ENCODE peak calls at places on chromosome 3, in seven cellular contexts. One of them, this sample, is unnamed.

GRCh38 chr3:111943533-111943932 is 35.3 kb upstream of the ABHD10 start:
- ATAC-seq in RWPE2: peak
- ATAC-seq in gastroesophageal sphincter: no peak
- ATAC-seq in foreskin keratinocyte: no peak
- ATAC-seq in aorta: no peak
- ATAC-seq in lower lobe of right lung: no peak
- ATAC-seq in lung: no peak
- ATAC-seq in this sample: no peak

GRCh38 chr3:182913889-182914288 is 66.4 kb downstream of the DCUN1D1 start:
- ATAC-seq in RWPE2: no peak
- ATAC-seq in gastroesophageal sphincter: no peak
- ATAC-seq in foreskin keratinocyte: no peak
- ATAC-seq in aorta: no peak
- ATAC-seq in lower lobe of right lung: no peak
- ATAC-seq in lung: no peak
- ATAC-seq in this sample: peak

GRCh38 chr3:113063126-113063894 is 72.5 kb downstream of the GTPBP8 start:
- ATAC-seq in RWPE2: peak
- ATAC-seq in gastroesophageal sphincter: no peak
- ATAC-seq in foreskin keratinocyte: peak
- ATAC-seq in aorta: no peak
- ATAC-seq in lower lobe of right lung: no peak
- ATAC-seq in lung: no peak
- ATAC-seq in this sample: peak

GRCh38 chr3:118526758-118527526 is 507.7 kb downstream of the IGSF11 start:
- ATAC-seq in RWPE2: peak
- ATAC-seq in gastroesophageal sphincter: no peak
- ATAC-seq in foreskin keratinocyte: no peak
- ATAC-seq in aorta: no peak
- ATAC-seq in lower lobe of right lung: no peak
- ATAC-seq in lung: no peak
- ATAC-seq in this sample: no peak

GRCh38 chr3:79551325-79551892 is 216.4 kb downstream of the ROBO1 start:
- ATAC-seq in RWPE2: no peak
- ATAC-seq in gastroesophageal sphincter: no peak
- ATAC-seq in foreskin keratinocyte: no peak
- ATAC-seq in aorta: no peak
- ATAC-seq in lower lobe of right lung: no peak
- ATAC-seq in lung: no peak
- ATAC-seq in this sample: no peak

GRCh38 chr3:103059481-103059880 is 624.7 kb downstream of the ZPLD1 start:
- ATAC-seq in RWPE2: no peak
- ATAC-seq in gastroesophageal sphincter: no peak
- ATAC-seq in foreskin keratinocyte: no peak
- ATAC-seq in aorta: no peak
- ATAC-seq in lower lobe of right lung: no peak
- ATAC-seq in lung: no peak
- ATAC-seq in this sample: no peak

GRCh38 chr3:149678365-149678948 is 20.6 kb upstream of the WWTR1 start:
- ATAC-seq in RWPE2: peak
- ATAC-seq in gastroesophageal sphincter: no peak
- ATAC-seq in foreskin keratinocyte: peak
- ATAC-seq in aorta: no peak
- ATAC-seq in lower lobe of right lung: no peak
- ATAC-seq in lung: no peak
- ATAC-seq in this sample: no peak

GRCh38 chr3:86175051-86175536 is 815.9 kb downstream of the VGLL3 start:
- ATAC-seq in RWPE2: no peak
- ATAC-seq in gastroesophageal sphincter: no peak
- ATAC-seq in foreskin keratinocyte: no peak
- ATAC-seq in aorta: no peak
- ATAC-seq in lower lobe of right lung: no peak
- ATAC-seq in lung: no peak
- ATAC-seq in this sample: no peak

GRCh38 chr3:107687182-107687581 is 164.4 kb downstream of the BBX start:
- ATAC-seq in RWPE2: no peak
- ATAC-seq in gastroesophageal sphincter: no peak
- ATAC-seq in foreskin keratinocyte: no peak
- ATAC-seq in aorta: no peak
- ATAC-seq in lower lobe of right lung: no peak
- ATAC-seq in lung: no peak
- ATAC-seq in this sample: no peak

GRCh38 chr3:39809995-39810595 is 686 bp downstream of the MYRIP start:
- ATAC-seq in RWPE2: peak
- ATAC-seq in gastroesophageal sphincter: no peak
- ATAC-seq in foreskin keratinocyte: peak
- ATAC-seq in aorta: peak
- ATAC-seq in lower lobe of right lung: peak
- ATAC-seq in lung: no peak
- ATAC-seq in this sample: peak

GRCh38 chr3:70999730-71000129 is 583.8 kb downstream of the FOXP1 start:
- ATAC-seq in RWPE2: peak
- ATAC-seq in gastroesophageal sphincter: peak
- ATAC-seq in foreskin keratinocyte: peak
- ATAC-seq in aorta: no peak
- ATAC-seq in lower lobe of right lung: peak
- ATAC-seq in lung: no peak
- ATAC-seq in this sample: peak

GRCh38 chr3:188446791-188447190 is 292.8 kb downstream of the LPP start:
- ATAC-seq in RWPE2: no peak
- ATAC-seq in gastroesophageal sphincter: no peak
- ATAC-seq in foreskin keratinocyte: no peak
- ATAC-seq in aorta: no peak
- ATAC-seq in lower lobe of right lung: no peak
- ATAC-seq in lung: no peak
- ATAC-seq in this sample: no peak

GRCh38 chr3:142596726-142597088 is 514 bp downstream of the PLS1 start:
- ATAC-seq in RWPE2: no peak
- ATAC-seq in gastroesophageal sphincter: no peak
- ATAC-seq in foreskin keratinocyte: no peak
- ATAC-seq in aorta: no peak
- ATAC-seq in lower lobe of right lung: no peak
- ATAC-seq in lung: no peak
- ATAC-seq in this sample: no peak

GRCh38 chr3:119924111-119925094 is 142.5 kb downstream of the NR1I2 start:
- ATAC-seq in RWPE2: peak
- ATAC-seq in gastroesophageal sphincter: no peak
- ATAC-seq in foreskin keratinocyte: no peak
- ATAC-seq in aorta: no peak
- ATAC-seq in lower lobe of right lung: no peak
- ATAC-seq in lung: no peak
- ATAC-seq in this sample: no peak

GRCh38 chr3:47418167-47419082 is 37.6 kb downstream of the PTPN23 start:
- ATAC-seq in RWPE2: no peak
- ATAC-seq in gastroesophageal sphincter: no peak
- ATAC-seq in foreskin keratinocyte: peak
- ATAC-seq in aorta: no peak
- ATAC-seq in lower lobe of right lung: no peak
- ATAC-seq in lung: no peak
- ATAC-seq in this sample: no peak

GRCh38 chr3:193439423-193439822 is 60.9 kb upstream of the ATP13A5 start:
- ATAC-seq in RWPE2: no peak
- ATAC-seq in gastroesophageal sphincter: no peak
- ATAC-seq in foreskin keratinocyte: no peak
- ATAC-seq in aorta: no peak
- ATAC-seq in lower lobe of right lung: no peak
- ATAC-seq in lung: no peak
- ATAC-seq in this sample: no peak

GRCh38 chr3:53859178-53859577 is 12.8 kb downstream of the IL17RB start:
- ATAC-seq in RWPE2: no peak
- ATAC-seq in gastroesophageal sphincter: no peak
- ATAC-seq in foreskin keratinocyte: no peak
- ATAC-seq in aorta: no peak
- ATAC-seq in lower lobe of right lung: no peak
- ATAC-seq in lung: no peak
- ATAC-seq in this sample: no peak

GRCh38 chr3:72698154-72698917 is 149.9 kb downstream of the SHQ1 start:
- ATAC-seq in RWPE2: no peak
- ATAC-seq in gastroesophageal sphincter: no peak
- ATAC-seq in foreskin keratinocyte: no peak
- ATAC-seq in aorta: no peak
- ATAC-seq in lower lobe of right lung: no peak
- ATAC-seq in lung: no peak
- ATAC-seq in this sample: no peak

GRCh38 chr3:118970819-118971218 is 63.8 kb downstream of the IGSF11 start:
- ATAC-seq in RWPE2: no peak
- ATAC-seq in gastroesophageal sphincter: no peak
- ATAC-seq in foreskin keratinocyte: no peak
- ATAC-seq in aorta: no peak
- ATAC-seq in lower lobe of right lung: no peak
- ATAC-seq in lung: no peak
- ATAC-seq in this sample: no peak

GRCh38 chr3:39188271-39189149 is 3.9 kb downstream of the XIRP1 start:
- ATAC-seq in RWPE2: no peak
- ATAC-seq in gastroesophageal sphincter: no peak
- ATAC-seq in foreskin keratinocyte: no peak
- ATAC-seq in aorta: no peak
- ATAC-seq in lower lobe of right lung: no peak
- ATAC-seq in lung: no peak
- ATAC-seq in this sample: no peak

GRCh38 chr3:171339606-171340005 is 120.6 kb downstream of the TNIK start:
- ATAC-seq in RWPE2: no peak
- ATAC-seq in gastroesophageal sphincter: no peak
- ATAC-seq in foreskin keratinocyte: no peak
- ATAC-seq in aorta: no peak
- ATAC-seq in lower lobe of right lung: peak
- ATAC-seq in lung: no peak
- ATAC-seq in this sample: peak

GRCh38 chr3:122893754-122894668 is 99.1 kb downstream of the SLC49A4 start:
- ATAC-seq in RWPE2: peak
- ATAC-seq in gastroesophageal sphincter: peak
- ATAC-seq in foreskin keratinocyte: peak
- ATAC-seq in aorta: no peak
- ATAC-seq in lower lobe of right lung: no peak
- ATAC-seq in lung: no peak
- ATAC-seq in this sample: peak

GRCh38 chr3:103306081-103306480 is 871.3 kb downstream of the ZPLD1 start:
- ATAC-seq in RWPE2: no peak
- ATAC-seq in gastroesophageal sphincter: no peak
- ATAC-seq in foreskin keratinocyte: no peak
- ATAC-seq in aorta: no peak
- ATAC-seq in lower lobe of right lung: no peak
- ATAC-seq in lung: no peak
- ATAC-seq in this sample: no peak

GRCh38 chr3:94305835-94306685 is 243.2 kb downstream of the NSUN3 start:
- ATAC-seq in RWPE2: no peak
- ATAC-seq in gastroesophageal sphincter: no peak
- ATAC-seq in foreskin keratinocyte: no peak
- ATAC-seq in aorta: no peak
- ATAC-seq in lower lobe of right lung: no peak
- ATAC-seq in lung: no peak
- ATAC-seq in this sample: no peak

GRCh38 chr3:184368804-184369183 is 7.3 kb downstream of the POLR2H start:
- ATAC-seq in RWPE2: no peak
- ATAC-seq in gastroesophageal sphincter: no peak
- ATAC-seq in foreskin keratinocyte: no peak
- ATAC-seq in aorta: peak
- ATAC-seq in lower lobe of right lung: no peak
- ATAC-seq in lung: no peak
- ATAC-seq in this sample: no peak

GRCh38 chr3:150227839-150228238 is 180.3 kb upstream of the TSC22D2 start:
- ATAC-seq in RWPE2: peak
- ATAC-seq in gastroesophageal sphincter: no peak
- ATAC-seq in foreskin keratinocyte: peak
- ATAC-seq in aorta: no peak
- ATAC-seq in lower lobe of right lung: peak
- ATAC-seq in lung: no peak
- ATAC-seq in this sample: no peak

This sample was measured in esophagus mucosa.